ENCODE peak calls at places on chromosomes 6 and 20, in eight cellular contexts. R is nucleus accumbens, V is M059J, J is NCI-H345, T is C1 segment of cervical spinal cord, G is AG08396, U is fibroblast of the conjunctiva, M is ACHN. H is an unnamed sample.

GRCh38 chr6:30743099-30744053 is 889 bp upstream of the FLOT1 start:
- DNase-seq in T (no peak), U (no peak), R (no peak), J (peak), V (peak), M (peak), G (no peak), H (peak)

GRCh38 chr6:79796197-79796596 is 151.2 kb downstream of the ELOVL4 start:
- DNase-seq in V (no peak), R (no peak), J (no peak), U (no peak), M (no peak), T (no peak), G (no peak), H (no peak)

GRCh38 chr6:128743974-128744765 is 138.8 kb upstream of the LAMA2 start:
- DNase-seq in J (no peak), U (no peak), T (no peak), M (no peak), G (no peak), V (no peak), R (no peak), H (no peak)

GRCh38 chr6:118746100-118746874 is 94.9 kb upstream of the CEP85L start:
- DNase-seq in V (no peak), J (no peak), U (no peak), R (no peak), G (no peak), M (no peak), T (no peak), H (no peak)

GRCh38 chr6:56746767-56747504 is 104.2 kb upstream of the DST start:
- DNase-seq in U (no peak), J (peak), V (no peak), R (no peak), G (no peak), T (no peak), M (no peak), H (no peak)

GRCh38 chr20:59104848-59105247 is 58.8 kb upstream of the ZNF831 start:
- DNase-seq in R (no peak), V (no peak), M (no peak), U (no peak), T (no peak), J (no peak), G (no peak), H (no peak)

GRCh38 chr6:19873031-19873430 is 35.9 kb downstream of the ID4 start:
- DNase-seq in U (no peak), G (no peak), T (no peak), J (peak), R (no peak), V (peak), M (peak), H (no peak)

GRCh38 chr6:157099912-157100593 is 223.3 kb downstream of the TMEM242 start:
- DNase-seq in V (no peak), G (no peak), T (no peak), M (no peak), R (no peak), J (no peak), U (no peak), H (peak)